ENCODE peak calls at places on chromosomes 13 and 19, in five cellular contexts. X is PC-3, Q is K562, I is Peyer's patch, M is dorsolateral prefrontal cortex. K is an unnamed sample.

GRCh38 chr19:37413243-37414084 is 42.6 kb downstream of the ZNF527 start:
- DNase-seq in X (no peak), Q (no peak), M (no peak), I (no peak), K (no peak)

GRCh38 chr13:60143775-60144174 is 20.0 kb downstream of the DIAPH3 start:
- DNase-seq in I (no peak), Q (no peak), X (peak), M (no peak), K (no peak)

GRCh38 chr13:40445557-40445990 is 220.9 kb downstream of the FOXO1 start:
- DNase-seq in X (peak), I (peak), M (no peak), Q (no peak), K (no peak)

GRCh38 chr13:109494955-109495354 is 291.4 kb downstream of the IRS2 start:
- DNase-seq in I (no peak), X (peak), Q (no peak), M (peak), K (no peak)

GRCh38 chr19:13526552-13526951 is 20.3 kb upstream of the CACNA1A start:
- DNase-seq in M (no peak), Q (peak), I (no peak), X (peak), K (peak)

GRCh38 chr13:83048419-83048818 is 833.9 kb downstream of the SLITRK1 start:
- DNase-seq in I (no peak), M (no peak), Q (no peak), X (peak), K (no peak)

GRCh38 chr19:4971424-4971793 is 2.5 kb downstream of the KDM4B start:
- DNase-seq in X (peak), I (peak), M (no peak), Q (peak), K (no peak)

GRCh38 chr19:4067396-4068057 is 828 bp upstream of the ZBTB7A start:
- DNase-seq in M (no peak), I (no peak), Q (peak), X (no peak), K (no peak)

GRCh38 chr13:25982908-25983307 is 68.9 kb downstream of the SHISA2 start:
- DNase-seq in M (no peak), I (no peak), X (no peak), Q (no peak), K (no peak)

GRCh38 chr19:28372800-28373199 is 840.2 kb downstream of the UQCRFS1 start:
- DNase-seq in X (no peak), Q (no peak), M (no peak), I (no peak), K (no peak)

GRCh38 chr19:14476663-14477401 is 1.7 kb upstream of the PTGER1 start:
- DNase-seq in X (peak), M (no peak), I (peak), Q (peak), K (no peak)

GRCh38 chr13:50844181-50844875 is 836 bp upstream of the DLEU7 start:
- DNase-seq in X (no peak), I (no peak), M (no peak), Q (no peak), K (no peak)

GRCh38 chr13:112980441-112980840 is 11.4 kb downstream of the MCF2L start:
- DNase-seq in M (no peak), Q (no peak), I (no peak), X (no peak), K (no peak)

GRCh38 chr19:48310227-48310626 is 15.1 kb upstream of the EMP3 start:
- DNase-seq in X (no peak), M (no peak), Q (no peak), I (no peak), K (no peak)

GRCh38 chr13:46553521-46553885 is 533 bp downstream of the LRCH1 start:
- DNase-seq in M (no peak), X (no peak), Q (peak), I (peak), K (peak)

GRCh38 chr19:30322641-30323320 is 49.4 kb upstream of the ZNF536 start:
- DNase-seq in I (no peak), M (no peak), Q (no peak), X (no peak), K (no peak)

GRCh38 chr13:40161008-40161694 is 505.3 kb downstream of the FOXO1 start:
- DNase-seq in I (no peak), Q (no peak), M (no peak), X (no peak), K (no peak)

GRCh38 chr13:22198656-22199217 is 527.9 kb downstream of the FGF9 start:
- DNase-seq in X (no peak), M (no peak), Q (no peak), I (no peak), K (no peak)

GRCh38 chr13:101618440-101619187 is 166.1 kb downstream of the ITGBL1 start:
- DNase-seq in M (no peak), Q (no peak), I (no peak), X (no peak), K (no peak)

GRCh38 chr13:48946163-48946562 is 29.5 kb upstream of the FNDC3A start:
- DNase-seq in X (no peak), M (no peak), I (no peak), Q (no peak), K (no peak)

GRCh38 chr13:98922306-98922705 is 55.6 kb downstream of the DOCK9 start:
- DNase-seq in Q (no peak), M (no peak), I (no peak), X (no peak), K (no peak)

GRCh38 chr13:109989686-109990085 is 203.3 kb upstream of the IRS2 start:
- DNase-seq in I (no peak), Q (no peak), M (no peak), X (no peak), K (no peak)

GRCh38 chr13:64801768-64802167 is 2428.4 kb downstream of the PCDH9 start:
- DNase-seq in M (no peak), I (no peak), X (no peak), Q (no peak), K (no peak)

GRCh38 chr19:35775046-35775297 is 392 bp upstream of the ARHGAP33 start:
- DNase-seq in M (no peak), Q (no peak), X (no peak), I (no peak), K (no peak)

GRCh38 chr13:47334173-47334572 is 437.3 kb upstream of the HTR2A start:
- DNase-seq in Q (no peak), M (peak), I (no peak), X (peak), K (no peak)

GRCh38 chr13:105333416-105333815 is 1202.0 kb downstream of the EFNB2 start:
- DNase-seq in I (no peak), M (no peak), X (no peak), Q (no peak), K (no peak)

GRCh38 chr13:76745246-76746200 is 140.7 kb downstream of the KCTD12 start:
- DNase-seq in I (no peak), Q (no peak), X (no peak), M (no peak), K (no peak)

GRCh38 chr13:46726347-46726746 is 70.6 kb downstream of the ESD start:
- DNase-seq in M (no peak), X (no peak), Q (no peak), I (no peak), K (no peak)

GRCh38 chr13:94679614-94680013 is 32.7 kb downstream of the SOX21 start:
- DNase-seq in M (no peak), X (no peak), Q (no peak), I (no peak), K (no peak)

GRCh38 chr13:111262715-111263114 is 57.7 kb upstream of the TEX29 start:
- DNase-seq in I (no peak), M (peak), Q (no peak), X (no peak), K (no peak)

GRCh38 chr19:35115538-35115951 is at the start of gene FXYD3:
- DNase-seq in X (peak), Q (no peak), M (no peak), I (peak), K (no peak)

GRCh38 chr19:8022275-8022674 is 16.8 kb upstream of the ELAVL1 start:
- DNase-seq in M (no peak), X (no peak), Q (peak), I (no peak), K (no peak)
- TF ChIP-seq CTCF in M (no peak), X (no peak), Q (no peak), I (no peak), K (no peak)

GRCh38 chr19:1468274-1469199 is 10.5 kb downstream of the C19orf25 start:
- DNase-seq in X (peak), M (no peak), Q (no peak), I (no peak), K (no peak)
- TF ChIP-seq CTCF in X (peak), M (no peak), Q (no peak), I (no peak), K (no peak)

DNA sequence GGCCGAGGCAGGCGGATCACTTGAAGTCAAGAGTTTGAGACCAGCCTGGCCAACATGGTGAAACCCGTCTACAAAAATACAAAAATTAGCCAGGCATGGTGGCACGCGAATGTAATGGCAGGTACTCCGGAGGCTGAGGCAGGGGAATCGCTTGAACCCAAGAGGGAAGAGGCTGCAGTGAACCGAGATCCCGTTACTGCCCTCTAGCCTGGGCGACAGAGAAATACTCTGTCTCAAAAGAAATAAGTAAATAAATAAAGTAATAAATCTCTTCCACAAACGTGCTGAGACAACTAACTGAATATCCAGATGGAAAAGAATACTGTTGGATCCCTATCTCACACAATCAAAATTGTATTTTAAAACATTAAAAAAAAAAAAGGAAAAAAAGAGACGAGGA is 807 bp upstream of the ZNF813 start:
- DNase-seq in I (no peak), M (no peak), Q (no peak), X (no peak), K (no peak)
- TF ChIP-seq CTCF in I (no peak), M (no peak), Q (no peak), X (no peak), K (no peak)

GRCh38 chr19:17420267-17420924 is 549 bp downstream of the MVB12A start:
- DNase-seq in Q (peak), X (peak), M (no peak), I (peak), K (peak)
- TF ChIP-seq CTCF in Q (no peak), X (no peak), M (no peak), I (no peak), K (peak)

GRCh38 chr19:31356587-31357314 is 7.5 kb upstream of the TSHZ3 start:
- DNase-seq in M (no peak), X (no peak), I (peak), Q (peak), K (no peak)
- TF ChIP-seq CTCF in M (peak), X (no peak), I (no peak), Q (peak), K (peak)

GRCh38 chr13:27783111-27783510 is 9.2 kb upstream of the GSX1 start:
- DNase-seq in Q (no peak), X (peak), I (no peak), M (peak), K (no peak)
- TF ChIP-seq CTCF in Q (peak), X (peak), I (no peak), M (peak), K (peak)

GRCh38 chr13:66558511-66558910 is 671.6 kb downstream of the PCDH9 start:
- DNase-seq in X (no peak), I (no peak), Q (no peak), M (no peak), K (no peak)

GRCh38 chr13:66559093-66559492 is 671.0 kb downstream of the PCDH9 start:
- DNase-seq in I (no peak), M (no peak), Q (no peak), X (peak), K (no peak)

GRCh38 chr13:66553391-66553790 is 676.7 kb downstream of the PCDH9 start:
- DNase-seq in I (no peak), Q (no peak), M (no peak), X (no peak), K (no peak)

GRCh38 chr13:66560189-66560588 is 669.9 kb downstream of the PCDH9 start:
- DNase-seq in Q (no peak), X (no peak), M (no peak), I (no peak), K (no peak)

GRCh38 chr13:66556306-66556705 is 673.8 kb downstream of the PCDH9 start:
- DNase-seq in I (no peak), X (peak), M (no peak), Q (no peak), K (no peak)
- TF ChIP-seq CTCF in I (no peak), X (no peak), M (no peak), Q (no peak), K (no peak)

GRCh38 chr19:10602330-10603083 is 15.4 kb upstream of the AP1M2 start:
- DNase-seq in X (peak), M (peak), I (peak), Q (peak), K (peak)

GRCh38 chr19:10604460-10604980 is 17.4 kb upstream of the AP1M2 start:
- DNase-seq in Q (no peak), I (peak), M (no peak), X (peak), K (no peak)

GRCh38 chr19:10603873-10604459 is 16.9 kb upstream of the AP1M2 start:
- DNase-seq in M (no peak), I (peak), Q (no peak), X (no peak), K (no peak)

GRCh38 chr19:10601999-10602329 is 14.9 kb upstream of the AP1M2 start:
- DNase-seq in M (no peak), Q (no peak), X (no peak), I (no peak), K (no peak)

GRCh38 chr19:10603084-10603872 is 16.2 kb upstream of the AP1M2 start:
- DNase-seq in I (peak), X (no peak), M (no peak), Q (peak), K (no peak)
- TF ChIP-seq CTCF in I (no peak), X (no peak), M (no peak), Q (peak), K (no peak)

GRCh38 chr13:31015207-31015606 is 82.8 kb downstream of the TEX26 start:
- DNase-seq in M (no peak), I (no peak), Q (no peak), X (no peak), K (no peak)

GRCh38 chr13:31014461-31014860 is 82.0 kb downstream of the TEX26 start:
- DNase-seq in Q (no peak), M (no peak), I (no peak), X (no peak), K (no peak)

GRCh38 chr13:31009166-31009565 is 76.7 kb downstream of the TEX26 start:
- DNase-seq in M (no peak), Q (no peak), I (no peak), X (no peak), K (no peak)

GRCh38 chr13:31011193-31011860 is 78.9 kb downstream of the TEX26 start:
- DNase-seq in Q (no peak), X (no peak), M (no peak), I (no peak), K (no peak)

GRCh38 chr13:31012285-31013024 is 80.0 kb downstream of the TEX26 start:
- DNase-seq in I (no peak), Q (no peak), X (peak), M (no peak), K (no peak)
- TF ChIP-seq CTCF in I (no peak), Q (peak), X (peak), M (peak), K (peak)

K was measured in neural crest cell.